ENCODE peak calls at places on chromosomes 6 and 20, in nine cellular contexts. One of them, this sample, is unnamed.
A peak's percentile ranks its signal among the peaks of the same experiment; 100 is the strongest.

GRCh38 chr6:93784794-93785757 is 365.7 kb upstream of the EPHA7 start:
- DNase-seq in mesothelial cell of epicardium: no peak
- DNase-seq in psoas muscle: no peak
- DNase-seq in pancreas: no peak
- DNase-seq in endothelial cell: no peak
- DNase-seq in AG09319: no peak
- DNase-seq in cardiac muscle cell: peak; percentile 82
- DNase-seq in H9: no peak
- DNase-seq in ovary: no peak
- DNase-seq in this sample: no peak

GRCh38 chr20:48671141-48671540 is 156.7 kb downstream of the PREX1 start:
- DNase-seq in AG09319: no peak
- DNase-seq in endothelial cell: no peak
- DNase-seq in cardiac muscle cell: no peak
- DNase-seq in pancreas: no peak
- DNase-seq in ovary: no peak
- DNase-seq in H9: no peak
- DNase-seq in mesothelial cell of epicardium: no peak
- DNase-seq in psoas muscle: no peak
- DNase-seq in this sample: no peak

GRCh38 chr6:150857062-150857905 is 8.2 kb upstream of the MTHFD1L start:
- DNase-seq in ovary: no peak
- DNase-seq in H9: no peak
- DNase-seq in cardiac muscle cell: peak; percentile 99
- DNase-seq in AG09319: peak; percentile 93
- DNase-seq in psoas muscle: no peak
- DNase-seq in mesothelial cell of epicardium: no peak
- DNase-seq in endothelial cell: no peak
- DNase-seq in pancreas: no peak
- DNase-seq in this sample: no peak

GRCh38 chr20:1875169-1875554 is 20.0 kb upstream of the SIRPA start:
- DNase-seq in AG09319: no peak
- DNase-seq in cardiac muscle cell: no peak
- DNase-seq in psoas muscle: no peak
- DNase-seq in mesothelial cell of epicardium: no peak
- DNase-seq in ovary: no peak
- DNase-seq in pancreas: no peak
- DNase-seq in endothelial cell: no peak
- DNase-seq in H9: no peak
- DNase-seq in this sample: no peak

GRCh38 chr6:41836022-41836659 is 48.6 kb downstream of the TOMM6 start:
- DNase-seq in psoas muscle: no peak
- DNase-seq in AG09319: peak; percentile 1
- DNase-seq in endothelial cell: no peak
- DNase-seq in pancreas: no peak
- DNase-seq in ovary: no peak
- DNase-seq in H9: no peak
- DNase-seq in cardiac muscle cell: peak; percentile 19
- DNase-seq in mesothelial cell of epicardium: no peak
- DNase-seq in this sample: no peak

GRCh38 chr20:48684501-48685041 is 143.2 kb downstream of the PREX1 start:
- DNase-seq in psoas muscle: no peak
- DNase-seq in endothelial cell: no peak
- DNase-seq in ovary: no peak
- DNase-seq in mesothelial cell of epicardium: no peak
- DNase-seq in pancreas: peak; percentile 57
- DNase-seq in AG09319: no peak
- DNase-seq in cardiac muscle cell: no peak
- DNase-seq in H9: no peak
- DNase-seq in this sample: no peak

GRCh38 chr6:111604259-111605099 is 1.2 kb downstream of the TRAF3IP2 start:
- DNase-seq in H9: no peak
- DNase-seq in endothelial cell: peak; percentile 7
- DNase-seq in psoas muscle: peak; percentile 91
- DNase-seq in ovary: peak; percentile 62
- DNase-seq in mesothelial cell of epicardium: no peak
- DNase-seq in cardiac muscle cell: peak; percentile 88
- DNase-seq in pancreas: no peak
- DNase-seq in AG09319: no peak
- DNase-seq in this sample: peak; percentile 91

GRCh38 chr20:1005452-1006027 is 3.4 kb upstream of the RSPO4 start:
- DNase-seq in mesothelial cell of epicardium: no peak
- DNase-seq in ovary: no peak
- DNase-seq in psoas muscle: no peak
- DNase-seq in endothelial cell: peak; percentile 49
- DNase-seq in cardiac muscle cell: peak; percentile 36
- DNase-seq in H9: peak; percentile 85
- DNase-seq in AG09319: no peak
- DNase-seq in pancreas: no peak
- DNase-seq in this sample: peak; percentile 45

GRCh38 chr6:139153876-139154275 is 19.0 kb downstream of the HECA start:
- DNase-seq in pancreas: no peak
- DNase-seq in H9: no peak
- DNase-seq in mesothelial cell of epicardium: no peak
- DNase-seq in cardiac muscle cell: peak; percentile 34
- DNase-seq in AG09319: no peak
- DNase-seq in ovary: no peak
- DNase-seq in endothelial cell: no peak
- DNase-seq in psoas muscle: no peak
- DNase-seq in this sample: no peak

GRCh38 chr6:75402296-75402695 is 91.3 kb downstream of the FILIP1 start:
- DNase-seq in ovary: no peak
- DNase-seq in mesothelial cell of epicardium: no peak
- DNase-seq in pancreas: no peak
- DNase-seq in AG09319: peak; percentile 54
- DNase-seq in psoas muscle: peak; percentile 79
- DNase-seq in cardiac muscle cell: no peak
- DNase-seq in H9: no peak
- DNase-seq in endothelial cell: no peak
- DNase-seq in this sample: peak; percentile 74

GRCh38 chr6:104855507-104855906 is 4.2 kb downstream of the HACE1 start:
- DNase-seq in pancreas: no peak
- DNase-seq in psoas muscle: no peak
- DNase-seq in endothelial cell: no peak
- DNase-seq in H9: no peak
- DNase-seq in AG09319: no peak
- DNase-seq in cardiac muscle cell: peak; percentile 12
- DNase-seq in ovary: no peak
- DNase-seq in mesothelial cell of epicardium: no peak
- DNase-seq in this sample: no peak

DNA sequence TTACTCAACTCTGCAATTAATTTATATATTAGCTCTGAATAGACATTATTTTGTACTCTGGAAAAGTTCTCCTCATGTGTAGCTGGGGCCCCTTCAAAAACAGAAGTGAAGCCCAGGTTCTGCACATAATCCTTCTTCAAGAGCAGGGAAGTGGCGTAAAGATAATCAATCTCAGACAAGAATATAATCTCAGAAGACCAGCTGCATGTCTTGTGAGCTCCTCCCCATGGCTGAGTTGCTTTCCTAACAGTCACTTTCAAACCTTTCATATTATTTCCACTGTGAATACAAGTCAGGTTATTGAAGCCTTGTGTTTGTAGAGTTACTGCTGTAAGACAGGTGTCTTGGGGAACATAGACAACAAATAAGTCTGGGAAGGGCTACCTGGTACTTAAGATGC is 691.9 kb downstream of the RFPL4B start:
- DNase-seq in mesothelial cell of epicardium: no peak
- DNase-seq in AG09319: no peak
- DNase-seq in ovary: no peak
- DNase-seq in cardiac muscle cell: no peak
- DNase-seq in H9: no peak
- DNase-seq in pancreas: no peak
- DNase-seq in psoas muscle: no peak
- DNase-seq in endothelial cell: no peak
- DNase-seq in this sample: no peak
- TF ChIP-seq CTCF in mesothelial cell of epicardium: no peak
- TF ChIP-seq CTCF in AG09319: no peak
- TF ChIP-seq CTCF in ovary: no peak
- TF ChIP-seq CTCF in cardiac muscle cell: no peak
- TF ChIP-seq CTCF in H9: no peak
- TF ChIP-seq CTCF in pancreas: no peak
- TF ChIP-seq CTCF in psoas muscle: no peak
- TF ChIP-seq CTCF in endothelial cell: no peak
- TF ChIP-seq CTCF in this sample: no peak

DNA sequence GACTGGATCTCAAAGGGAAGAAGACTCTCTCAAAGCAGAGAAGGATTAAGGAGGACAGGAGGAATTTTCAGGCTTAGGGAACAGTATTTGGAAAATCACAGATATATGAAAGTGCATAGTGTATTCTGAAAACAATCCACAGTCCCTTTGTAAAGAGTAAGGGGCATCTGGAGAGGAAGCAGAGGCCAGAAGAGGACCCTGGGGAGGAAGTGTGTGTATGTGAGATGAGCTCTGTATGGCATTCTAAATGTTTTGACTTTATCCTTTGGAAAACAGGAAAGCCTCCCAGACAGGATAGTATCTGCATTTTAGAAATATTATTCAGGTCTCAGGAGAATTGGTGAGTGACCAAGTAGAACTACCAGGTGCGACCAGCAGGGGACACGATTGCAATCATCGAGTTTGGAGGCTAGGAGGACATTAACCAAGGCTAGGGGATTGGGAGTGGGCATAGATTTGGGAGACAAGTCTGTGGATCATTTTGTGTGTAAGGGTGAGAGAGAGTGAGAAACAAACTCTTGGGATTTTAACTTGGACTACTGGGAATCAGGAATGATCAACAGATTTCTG is 38.3 kb upstream of the FAM184A start:
- DNase-seq in AG09319: no peak
- DNase-seq in mesothelial cell of epicardium: no peak
- DNase-seq in ovary: no peak
- DNase-seq in psoas muscle: no peak
- DNase-seq in cardiac muscle cell: no peak
- DNase-seq in H9: no peak
- DNase-seq in endothelial cell: peak; percentile 43
- DNase-seq in pancreas: no peak
- DNase-seq in this sample: no peak
- TF ChIP-seq CTCF in AG09319: no peak
- TF ChIP-seq CTCF in mesothelial cell of epicardium: peak; percentile 62
- TF ChIP-seq CTCF in ovary: no peak
- TF ChIP-seq CTCF in psoas muscle: no peak
- TF ChIP-seq CTCF in cardiac muscle cell: peak; percentile 23
- TF ChIP-seq CTCF in H9: peak; percentile 58
- TF ChIP-seq CTCF in endothelial cell: peak; percentile 90
- TF ChIP-seq CTCF in pancreas: no peak
- TF ChIP-seq CTCF in this sample: no peak

GRCh38 chr6:13327691-13328075 is 654 bp downstream of the TBC1D7 start:
- DNase-seq in cardiac muscle cell: no peak
- DNase-seq in H9: no peak
- DNase-seq in AG09319: no peak
- DNase-seq in ovary: no peak
- DNase-seq in mesothelial cell of epicardium: no peak
- DNase-seq in pancreas: no peak
- DNase-seq in psoas muscle: no peak
- DNase-seq in endothelial cell: no peak
- DNase-seq in this sample: no peak

GRCh38 chr6:13331516-13332348 is 3.4 kb upstream of the TBC1D7 start:
- DNase-seq in ovary: no peak
- DNase-seq in mesothelial cell of epicardium: no peak
- DNase-seq in cardiac muscle cell: peak; percentile 46
- DNase-seq in H9: no peak
- DNase-seq in endothelial cell: no peak
- DNase-seq in AG09319: no peak
- DNase-seq in pancreas: no peak
- DNase-seq in psoas muscle: no peak
- DNase-seq in this sample: no peak

GRCh38 chr6:13328875-13329183 is 492 bp upstream of the TBC1D7 start:
- DNase-seq in H9: no peak
- DNase-seq in AG09319: no peak
- DNase-seq in mesothelial cell of epicardium: no peak
- DNase-seq in endothelial cell: no peak
- DNase-seq in pancreas: no peak
- DNase-seq in cardiac muscle cell: no peak
- DNase-seq in psoas muscle: no peak
- DNase-seq in ovary: no peak
- DNase-seq in this sample: no peak

GRCh38 chr6:13332349-13332706 is 4.0 kb upstream of the TBC1D7 start:
- DNase-seq in pancreas: no peak
- DNase-seq in endothelial cell: no peak
- DNase-seq in psoas muscle: no peak
- DNase-seq in cardiac muscle cell: no peak
- DNase-seq in AG09319: no peak
- DNase-seq in H9: no peak
- DNase-seq in mesothelial cell of epicardium: no peak
- DNase-seq in ovary: no peak
- DNase-seq in this sample: no peak

DNA sequence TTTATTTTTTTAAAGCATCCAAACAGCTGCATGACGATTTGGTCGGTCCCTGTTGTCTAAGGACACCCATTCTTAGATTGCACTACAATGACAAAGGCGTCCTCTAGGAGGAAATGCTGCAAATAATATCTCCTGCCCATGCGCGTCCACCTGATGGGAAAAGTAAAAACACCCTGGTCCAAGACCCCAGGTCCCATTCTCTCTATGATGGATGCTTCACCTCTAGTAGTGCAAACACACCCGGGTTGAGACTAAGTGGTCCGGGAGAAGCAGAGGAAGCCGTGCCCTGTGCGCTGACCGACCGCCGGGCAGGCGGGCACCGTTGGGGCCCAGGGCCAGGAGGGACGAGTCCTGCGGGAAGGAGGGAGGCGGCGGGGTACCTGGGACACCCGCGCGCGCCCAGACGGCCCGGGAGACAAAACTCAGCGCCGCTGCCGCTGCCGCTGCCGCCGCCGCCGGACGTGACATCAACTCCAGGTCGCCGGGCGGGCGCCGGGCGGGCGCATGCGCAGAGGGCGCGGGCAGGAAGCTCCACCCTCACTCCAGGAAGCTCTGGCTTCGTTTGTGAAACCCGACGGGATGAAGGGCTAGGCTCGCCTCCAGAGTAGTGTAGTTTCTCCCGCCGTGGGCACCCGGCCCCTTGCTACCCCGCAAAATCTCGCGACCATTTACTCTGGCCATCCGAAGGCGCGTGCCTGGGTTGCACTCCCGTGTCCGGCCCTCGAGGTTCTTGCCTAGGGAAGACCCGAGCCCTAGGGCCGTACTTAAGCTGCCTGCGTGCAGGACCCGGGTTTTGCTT is at the start of gene TBC1D7:
- DNase-seq in H9: peak; percentile 95
- DNase-seq in endothelial cell: peak; percentile 94
- DNase-seq in pancreas: peak; percentile 93
- DNase-seq in mesothelial cell of epicardium: peak; percentile 83
- DNase-seq in AG09319: peak; percentile 83
- DNase-seq in ovary: peak; percentile 94
- DNase-seq in psoas muscle: peak; percentile 97
- DNase-seq in cardiac muscle cell: peak; percentile 94
- DNase-seq in this sample: peak; percentile 94
- TF ChIP-seq CTCF in H9: peak; percentile 33
- TF ChIP-seq CTCF in endothelial cell: no peak
- TF ChIP-seq CTCF in pancreas: no peak
- TF ChIP-seq CTCF in mesothelial cell of epicardium: no peak
- TF ChIP-seq CTCF in AG09319: peak; percentile 18
- TF ChIP-seq CTCF in ovary: no peak
- TF ChIP-seq CTCF in psoas muscle: peak; percentile 20
- TF ChIP-seq CTCF in cardiac muscle cell: peak; percentile 18
- TF ChIP-seq CTCF in this sample: no peak

DNA sequence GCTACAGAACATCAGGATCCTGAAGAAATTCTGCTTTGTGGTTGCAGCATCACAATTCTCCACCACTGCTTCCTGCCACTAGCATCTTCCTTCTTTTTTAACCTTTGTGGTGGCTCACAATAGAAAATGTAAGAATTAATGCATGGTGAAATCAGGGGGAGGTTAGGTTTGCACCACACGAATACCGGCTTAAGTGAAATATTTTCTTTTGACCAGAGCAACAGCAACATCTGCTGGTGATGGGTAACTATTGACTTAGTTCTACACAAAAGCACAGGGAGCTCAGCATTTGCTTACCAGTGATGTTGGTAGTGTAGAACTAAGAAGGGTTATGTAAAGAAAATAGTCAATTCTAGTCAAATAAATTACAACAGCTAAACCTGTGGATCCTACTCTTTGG is 280.5 kb downstream of the SYNE1 start:
- DNase-seq in AG09319: no peak
- DNase-seq in psoas muscle: no peak
- DNase-seq in H9: no peak
- DNase-seq in endothelial cell: peak; percentile 11
- DNase-seq in ovary: no peak
- DNase-seq in mesothelial cell of epicardium: no peak
- DNase-seq in cardiac muscle cell: peak; percentile 73
- DNase-seq in pancreas: no peak
- DNase-seq in this sample: no peak
- TF ChIP-seq CTCF in AG09319: no peak
- TF ChIP-seq CTCF in psoas muscle: peak; percentile 29
- TF ChIP-seq CTCF in H9: peak; percentile 62
- TF ChIP-seq CTCF in endothelial cell: no peak
- TF ChIP-seq CTCF in ovary: no peak
- TF ChIP-seq CTCF in mesothelial cell of epicardium: no peak
- TF ChIP-seq CTCF in cardiac muscle cell: peak; percentile 53
- TF ChIP-seq CTCF in pancreas: no peak
- TF ChIP-seq CTCF in this sample: no peak

This sample was measured in coronary artery.